ENCODE peak calls at places on chromosomes 1 and 21, in ten cellular contexts. V is cardiac fibroblast, W is heart right ventricle, S is endothelial cell, D is GM13977, R is heart left ventricle, P is omental fat pad, Z is AG09319, O is foreskin fibroblast, M is astrocyte of the spinal cord. F is an unnamed sample.

GRCh38 chr1:223776075-223776814 is 63.9 kb downstream of the CAPN2 start:
- DNase-seq in V (peak), W (no peak), S (no peak), D (no peak), R (no peak), P (no peak), Z (no peak), O (peak), M (peak), F (peak)

GRCh38 chr1:145716641-145717061 is 2.6 kb upstream of the CD160 start:
- DNase-seq in V (no peak), W (no peak), S (no peak), D (no peak), R (no peak), P (no peak), Z (no peak), O (peak), M (peak), F (peak)

GRCh38 chr1:207822124-207822601 is 70.3 kb downstream of the CD46 start:
- DNase-seq in V (no peak), W (no peak), S (no peak), D (peak), R (peak), P (no peak), Z (no peak), O (no peak), M (no peak), F (no peak)

GRCh38 chr1:43932786-43933385 is 715 bp upstream of the ARTN start:
- DNase-seq in V (peak), W (no peak), S (no peak), D (peak), R (no peak), P (no peak), Z (no peak), O (peak), M (peak), F (peak)

GRCh38 chr1:20405893-20406604 is 80.0 kb downstream of the CAMK2N1 start:
- DNase-seq in V (peak), W (peak), S (no peak), D (no peak), R (no peak), P (no peak), Z (peak), O (peak), M (peak), F (no peak)

GRCh38 chr1:24748191-24749121 is 3.2 kb downstream of the CLIC4 start:
- DNase-seq in V (no peak), W (no peak), S (no peak), D (no peak), R (no peak), P (no peak), Z (no peak), O (no peak), M (no peak), F (no peak)

GRCh38 chr1:171985639-171986038 is 144.3 kb downstream of the DNM3 start:
- DNase-seq in V (no peak), W (no peak), S (peak), D (no peak), R (no peak), P (no peak), Z (no peak), O (peak), M (no peak), F (no peak)

GRCh38 chr1:53373246-53373645 is 45.4 kb upstream of the LRP8 start:
- DNase-seq in V (no peak), W (no peak), S (no peak), D (no peak), R (no peak), P (no peak), Z (no peak), O (no peak), M (no peak), F (no peak)

GRCh38 chr1:236465959-236466303 is 57.9 kb upstream of the LGALS8 start:
- DNase-seq in V (no peak), W (no peak), S (no peak), D (peak), R (no peak), P (no peak), Z (no peak), O (no peak), M (no peak), F (no peak)

GRCh38 chr21:36847189-36847588 is 119.3 kb downstream of the HLCS start:
- DNase-seq in V (peak), W (no peak), S (no peak), D (no peak), R (no peak), P (no peak), Z (peak), O (peak), M (peak), F (peak)

DNA sequence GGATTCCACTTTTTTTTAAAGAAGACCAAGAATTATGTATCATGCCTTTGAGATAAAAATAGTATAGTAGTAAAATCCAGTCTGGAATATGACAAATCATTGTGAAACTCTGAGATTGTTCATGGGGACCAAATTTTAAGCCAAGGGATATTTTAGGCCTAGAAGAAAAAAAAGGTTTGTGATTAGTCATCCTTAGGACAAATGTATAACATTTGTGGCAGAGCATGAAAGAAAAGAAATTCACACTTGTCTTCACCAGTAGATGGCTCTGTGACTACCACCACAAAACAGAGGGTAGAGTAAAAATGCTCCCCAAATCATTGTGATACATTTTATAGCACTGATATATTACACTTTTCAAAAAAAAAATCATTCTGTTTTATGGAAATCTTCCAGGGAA is 226.1 kb downstream of the KCTD3 start:
- DNase-seq in V (peak), W (no peak), S (no peak), D (no peak), R (no peak), P (no peak), Z (peak), O (peak), M (peak), F (peak)
- TF ChIP-seq CTCF in V (peak), W (no peak), S (peak), D (peak), R (no peak), P (no peak), Z (peak), O (peak), M (peak), F (peak)

GRCh38 chr1:166875302-166875733 is 746 bp downstream of the TADA1 start:
- DNase-seq in V (no peak), W (no peak), S (no peak), D (no peak), R (no peak), P (no peak), Z (no peak), O (no peak), M (no peak), F (no peak)

GRCh38 chr1:166870584-166870983 is 5.5 kb downstream of the TADA1 start:
- DNase-seq in V (no peak), W (no peak), S (no peak), D (no peak), R (no peak), P (no peak), Z (no peak), O (no peak), M (no peak), F (no peak)

GRCh38 chr1:166875734-166876539 is at the start of gene TADA1:
- DNase-seq in V (peak), W (peak), S (peak), D (peak), R (peak), P (peak), Z (peak), O (peak), M (peak), F (peak)

GRCh38 chr1:166874464-166874863 is 1.6 kb downstream of the TADA1 start:
- DNase-seq in V (no peak), W (no peak), S (no peak), D (no peak), R (no peak), P (no peak), Z (no peak), O (no peak), M (no peak), F (no peak)

GRCh38 chr1:166876540-166876838 is 425 bp upstream of the TADA1 start:
- DNase-seq in V (no peak), W (no peak), S (no peak), D (no peak), R (no peak), P (no peak), Z (no peak), O (no peak), M (no peak), F (no peak)
- TF ChIP-seq CTCF in V (peak), W (no peak), S (no peak), D (no peak), R (no peak), P (no peak), Z (no peak), O (no peak), M (no peak), F (peak)

DNA sequence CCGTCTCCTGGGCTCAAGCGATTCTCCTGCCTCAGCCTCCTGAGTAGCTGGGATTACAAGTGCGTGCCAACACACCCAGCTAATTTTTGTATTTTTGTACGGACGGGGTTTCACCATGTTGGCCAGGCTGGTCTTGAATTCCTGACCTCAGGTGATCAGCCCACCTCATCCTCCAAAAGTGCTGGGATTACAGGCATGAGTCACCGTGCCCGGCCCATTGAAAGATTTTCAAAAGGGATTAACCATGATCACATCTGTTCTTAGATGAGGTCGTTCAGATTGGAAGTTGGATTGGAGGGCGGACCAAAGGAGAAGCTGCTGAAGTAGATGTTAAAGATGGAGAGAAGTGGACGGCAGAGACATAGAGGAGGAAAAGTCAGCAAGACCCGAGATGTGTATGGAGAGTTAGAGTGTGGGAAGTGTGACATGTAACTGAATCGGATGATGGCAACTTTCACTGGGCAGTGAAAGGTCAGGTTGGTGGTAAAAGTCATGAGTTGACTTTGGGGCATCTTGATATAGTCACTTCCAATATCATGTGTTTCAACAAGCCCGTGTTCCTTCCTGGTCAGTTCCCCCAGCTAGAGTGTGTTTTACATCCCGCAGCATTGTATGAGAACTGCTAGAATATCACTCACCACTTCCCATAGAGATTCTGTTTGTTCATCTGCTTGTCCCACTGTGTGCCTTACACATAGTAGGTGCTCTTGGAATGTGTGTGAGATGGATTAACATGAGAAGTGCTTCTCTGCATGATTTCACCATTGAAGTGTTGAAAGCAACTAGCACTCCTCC is 54.4 kb upstream of the TINAGL1 start:
- DNase-seq in V (no peak), W (no peak), S (no peak), D (no peak), R (no peak), P (no peak), Z (no peak), O (no peak), M (no peak), F (no peak)
- TF ChIP-seq CTCF in V (no peak), W (no peak), S (no peak), D (no peak), R (no peak), P (no peak), Z (no peak), O (no peak), M (no peak), F (no peak)

DNA sequence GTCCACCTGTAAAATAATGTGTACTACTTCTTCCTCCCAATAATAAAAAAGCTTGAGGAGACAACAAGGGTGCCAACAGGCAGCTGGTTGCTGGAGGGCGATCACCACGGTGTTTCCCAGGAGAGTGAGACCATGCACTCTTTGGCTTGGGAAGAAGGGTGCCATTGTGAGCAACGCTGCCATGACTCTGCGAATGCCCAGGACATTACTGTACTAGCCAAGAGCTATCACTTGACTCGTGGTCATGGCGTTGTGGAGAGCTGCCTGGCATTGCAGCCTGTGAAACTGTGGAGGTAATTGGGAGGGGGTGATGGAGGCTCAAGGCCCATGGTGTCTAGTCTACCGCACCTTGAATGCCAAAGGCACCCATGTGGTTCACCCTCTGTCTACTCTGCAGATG is 14.6 kb upstream of the PRMT2 start:
- DNase-seq in V (no peak), W (no peak), S (no peak), D (no peak), R (no peak), P (no peak), Z (no peak), O (no peak), M (no peak), F (no peak)
- TF ChIP-seq CTCF in V (no peak), W (no peak), S (no peak), D (no peak), R (no peak), P (no peak), Z (no peak), O (no peak), M (no peak), F (no peak)

GRCh38 chr1:41813220-41813619 is 105.5 kb downstream of the HIVEP3 start:
- DNase-seq in V (no peak), W (no peak), S (no peak), D (no peak), R (no peak), P (no peak), Z (no peak), O (no peak), M (no peak), F (no peak)

GRCh38 chr1:41810446-41810845 is 108.3 kb downstream of the HIVEP3 start:
- DNase-seq in V (peak), W (no peak), S (peak), D (peak), R (no peak), P (no peak), Z (no peak), O (peak), M (peak), F (peak)

GRCh38 chr1:41811051-41811795 is 107.5 kb downstream of the HIVEP3 start:
- DNase-seq in V (peak), W (no peak), S (no peak), D (peak), R (no peak), P (no peak), Z (no peak), O (peak), M (peak), F (peak)

GRCh38 chr1:41813755-41814694 is 104.7 kb downstream of the HIVEP3 start:
- DNase-seq in V (peak), W (peak), S (no peak), D (no peak), R (peak), P (no peak), Z (no peak), O (peak), M (no peak), F (no peak)

GRCh38 chr1:41811978-41812852 is 106.5 kb downstream of the HIVEP3 start:
- DNase-seq in V (peak), W (peak), S (peak), D (peak), R (peak), P (no peak), Z (peak), O (peak), M (peak), F (peak)
- TF ChIP-seq CTCF in V (peak), W (peak), S (peak), D (peak), R (peak), P (no peak), Z (peak), O (peak), M (peak), F (peak)

GRCh38 chr1:203302894-203303293 is 2.4 kb upstream of the BTG2 start:
- DNase-seq in V (no peak), W (no peak), S (no peak), D (no peak), R (no peak), P (no peak), Z (no peak), O (no peak), M (no peak), F (no peak)
- TF ChIP-seq CTCF in V (no peak), W (no peak), S (no peak), D (no peak), R (no peak), P (no peak), Z (no peak), O (no peak), M (no peak), F (no peak)

GRCh38 chr1:221174598-221174997 is 295.4 kb downstream of the HLX start:
- DNase-seq in V (peak), W (peak), S (no peak), D (no peak), R (peak), P (no peak), Z (no peak), O (no peak), M (no peak), F (no peak)
- TF ChIP-seq CTCF in V (peak), W (peak), S (no peak), D (no peak), R (peak), P (no peak), Z (no peak), O (no peak), M (no peak), F (no peak)

DNA sequence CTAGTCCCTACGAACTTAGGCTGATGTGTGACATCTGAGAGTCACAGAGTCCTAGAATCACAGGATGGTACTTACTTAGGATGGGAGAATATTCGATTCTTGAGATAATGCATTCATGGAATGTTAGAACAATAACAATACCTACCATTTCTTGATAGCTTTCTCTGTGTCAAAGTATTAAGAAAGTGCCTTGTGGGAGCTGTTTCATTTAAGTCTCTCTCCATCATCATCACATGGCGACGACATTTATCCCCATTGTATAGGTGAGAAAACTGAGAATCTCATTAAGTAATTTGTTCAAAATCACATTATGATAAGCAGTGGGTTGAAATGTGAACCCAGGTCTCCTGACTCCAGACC is 270.7 kb downstream of the TRABD2B start:
- DNase-seq in V (no peak), W (no peak), S (no peak), D (no peak), R (no peak), P (no peak), Z (no peak), O (no peak), M (no peak), F (no peak)
- TF ChIP-seq CTCF in V (no peak), W (no peak), S (no peak), D (peak), R (no peak), P (no peak), Z (no peak), O (no peak), M (no peak), F (peak)

DNA sequence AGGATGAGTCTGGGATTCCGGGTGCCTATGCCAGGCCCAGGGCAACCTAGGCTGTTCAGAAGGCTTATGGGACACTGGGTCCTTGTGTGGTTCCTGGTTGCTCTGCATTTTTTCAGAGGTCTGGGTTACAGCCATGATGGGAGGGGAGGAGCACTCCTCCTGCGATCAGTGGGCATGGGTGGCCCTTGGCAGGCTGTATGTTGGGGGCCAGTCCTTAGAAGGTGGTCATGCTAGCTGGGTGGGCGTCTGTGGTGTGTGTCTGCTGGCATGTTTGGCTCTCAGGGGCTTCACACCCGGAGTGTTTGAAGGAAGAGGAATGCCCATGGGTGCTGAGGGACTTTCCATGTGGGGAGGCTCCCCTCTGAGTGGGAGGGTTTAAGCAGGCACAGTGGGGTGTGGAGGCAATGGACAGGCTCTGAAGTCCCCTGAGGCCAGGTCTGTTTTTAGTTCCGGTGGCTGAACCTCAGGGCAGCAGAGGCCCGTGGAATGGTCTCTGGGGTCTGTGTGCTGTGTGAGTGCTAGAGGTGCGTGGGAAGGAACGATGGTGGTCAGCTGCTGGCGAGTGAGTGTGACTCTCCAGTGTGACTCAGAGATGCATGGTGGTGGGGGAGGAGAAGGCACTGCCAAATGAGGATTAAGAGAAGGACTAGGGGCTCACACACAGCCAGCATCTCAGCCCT is 25.3 kb downstream of the CACNA1E start:
- DNase-seq in V (no peak), W (no peak), S (no peak), D (peak), R (no peak), P (no peak), Z (no peak), O (no peak), M (no peak), F (no peak)
- TF ChIP-seq CTCF in V (no peak), W (no peak), S (no peak), D (no peak), R (no peak), P (no peak), Z (no peak), O (no peak), M (no peak), F (no peak)

GRCh38 chr1:83545450-83545849 is 453.5 kb downstream of the TTLL7 start:
- DNase-seq in V (no peak), W (no peak), S (peak), D (no peak), R (no peak), P (no peak), Z (no peak), O (no peak), M (no peak), F (no peak)
- TF ChIP-seq CTCF in V (no peak), W (no peak), S (peak), D (no peak), R (no peak), P (no peak), Z (no peak), O (no peak), M (no peak), F (no peak)